ENCODE peak calls at places on chromosome 22, in nine cellular contexts. M is endothelial cell of umbilical vein, X is H9, J is keratinocyte, H is DND-41, K is A549, R is PC-3, V is MM.1S, D is mammary epithelial cell. T is an unnamed sample.

GRCh38 chr22:21719024-21719423 is 16.6 kb downstream of the YPEL1 start:
- DNase-seq in M (no peak), X (no peak), J (no peak), H (no peak), K (no peak), R (no peak), V (no peak), D (no peak), T (no peak)

GRCh38 chr22:36367479-36367878 is 20.3 kb downstream of the MYH9 start:
- DNase-seq in M (no peak), X (no peak), J (no peak), H (no peak), K (no peak), R (no peak), V (no peak), D (no peak), T (no peak)

GRCh38 chr22:30249049-30250038 is 2.8 kb upstream of the LIF start:
- DNase-seq in M (no peak), X (no peak), J (no peak), H (no peak), K (no peak), R (no peak), V (no peak), D (peak), T (peak)

GRCh38 chr22:41848468-41848867 is 15.6 kb downstream of the SREBF2 start:
- DNase-seq in M (no peak), X (no peak), J (no peak), H (no peak), K (peak), R (no peak), V (no peak), D (no peak), T (peak)

GRCh38 chr22:31230871-31231621 is 18.9 kb downstream of the LIMK2 start:
- DNase-seq in M (peak), X (no peak), J (no peak), H (peak), K (peak), R (peak), V (peak), D (peak), T (peak)

GRCh38 chr22:20610757-20611156 is 103.3 kb downstream of the MED15 start:
- DNase-seq in M (no peak), X (no peak), J (no peak), H (no peak), K (no peak), R (no peak), V (no peak), D (no peak), T (no peak)

GRCh38 chr22:37379716-37380115 is 47.6 kb downstream of the ELFN2 start:
- DNase-seq in M (no peak), X (no peak), J (no peak), H (no peak), K (no peak), R (no peak), V (no peak), D (no peak), T (no peak)

GRCh38 chr22:18103527-18104269 is 6.9 kb upstream of the TUBA8 start:
- DNase-seq in M (no peak), X (no peak), J (no peak), H (no peak), K (no peak), R (no peak), V (no peak), D (no peak), T (no peak)

GRCh38 chr22:36384766-36385400 is 2.9 kb downstream of the MYH9 start:
- DNase-seq in M (peak), X (no peak), J (no peak), H (peak), K (no peak), R (no peak), V (peak), D (no peak), T (no peak)

GRCh38 chr22:35568751-35569725 is 28.4 kb downstream of the RASD2 start:
- DNase-seq in M (no peak), X (no peak), J (peak), H (no peak), K (no peak), R (peak), V (no peak), D (peak), T (peak)

GRCh38 chr22:26894766-26895485 is 237.5 kb downstream of the MIAT start:
- DNase-seq in M (peak), X (no peak), J (no peak), H (no peak), K (peak), R (peak), V (no peak), D (peak), T (peak)

GRCh38 chr22:32996702-32997101 is 61.5 kb downstream of the SYN3 start:
- DNase-seq in M (no peak), X (no peak), J (no peak), H (no peak), K (peak), R (no peak), V (no peak), D (peak), T (peak)

GRCh38 chr22:29914165-29914564 is 31.2 kb downstream of the MTMR3 start:
- DNase-seq in M (peak), X (no peak), J (peak), H (no peak), K (no peak), R (peak), V (no peak), D (peak), T (no peak)

GRCh38 chr22:46801331-46801811 is 38.9 kb downstream of the TBC1D22A start:
- DNase-seq in M (no peak), X (no peak), J (no peak), H (no peak), K (no peak), R (no peak), V (no peak), D (no peak), T (no peak)

GRCh38 chr22:30905696-30906341 is 62.8 kb downstream of the MORC2 start:
- DNase-seq in M (no peak), X (no peak), J (no peak), H (no peak), K (no peak), R (no peak), V (no peak), D (no peak), T (no peak)

GRCh38 chr22:19727310-19728150 is 4.2 kb downstream of the GP1BB start:
- DNase-seq in M (no peak), X (no peak), J (no peak), H (no peak), K (no peak), R (no peak), V (no peak), D (no peak), T (no peak)

GRCh38 chr22:21652010-21652546 is 10.0 kb downstream of the SDF2L1 start:
- DNase-seq in M (peak), X (peak), J (no peak), H (peak), K (peak), R (peak), V (peak), D (peak), T (peak)

GRCh38 chr22:30004101-30004500 is 76.2 kb upstream of the HORMAD2 start:
- DNase-seq in M (no peak), X (no peak), J (no peak), H (no peak), K (no peak), R (no peak), V (no peak), D (no peak), T (no peak)

GRCh38 chr22:19700790-19701419 is 13.4 kb upstream of the SEPTIN5 start:
- DNase-seq in M (no peak), X (no peak), J (no peak), H (no peak), K (no peak), R (no peak), V (no peak), D (no peak), T (no peak)

GRCh38 chr22:46636221-46637002 is 16.2 kb downstream of the GRAMD4 start:
- DNase-seq in M (no peak), X (no peak), J (no peak), H (no peak), K (no peak), R (no peak), V (no peak), D (no peak), T (no peak)

GRCh38 chr22:26610983-26611382 is 6.8 kb downstream of the CRYBB1 start:
- DNase-seq in M (no peak), X (no peak), J (peak), H (no peak), K (peak), R (peak), V (peak), D (peak), T (no peak)

GRCh38 chr22:19930537-19931486 is 10.8 kb upstream of the COMT start:
- DNase-seq in M (no peak), X (no peak), J (no peak), H (no peak), K (no peak), R (no peak), V (no peak), D (no peak), T (no peak)

DNA sequence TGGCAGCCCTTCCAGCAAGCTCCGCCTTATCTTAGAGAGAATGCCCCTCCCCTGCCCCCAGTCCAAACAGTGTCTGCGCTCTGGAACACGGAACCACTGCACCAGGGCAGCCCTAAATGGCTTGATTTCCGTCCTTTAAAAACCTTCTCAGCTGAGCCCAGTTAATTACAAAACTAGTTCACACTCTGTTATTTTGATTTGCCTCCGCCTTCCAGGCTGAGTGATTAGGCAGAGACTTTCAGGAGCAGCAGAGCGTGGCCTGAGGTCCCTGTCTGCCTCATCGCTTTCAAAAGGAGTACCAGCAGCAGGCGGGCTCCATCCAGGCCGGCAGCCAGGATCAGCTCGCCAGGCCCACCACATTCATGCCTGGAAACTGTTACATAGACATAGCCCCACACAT is 313.0 kb downstream of the BRD1 start:
- DNase-seq in M (no peak), X (peak), J (no peak), H (no peak), K (no peak), R (no peak), V (no peak), D (no peak), T (no peak)
- H3K4me2 ChIP-seq in M (no peak), X (no peak), J (no peak), H (no peak), K (no peak), R (no peak), V (no peak), D (no peak), T (no peak)

GRCh38 chr22:50729391-50730012 is 8.5 kb upstream of the ACR start:
- DNase-seq in M (no peak), X (no peak), J (no peak), H (no peak), K (no peak), R (no peak), V (peak), D (no peak), T (no peak)

GRCh38 chr22:50730013-50730891 is 7.8 kb upstream of the ACR start:
- DNase-seq in M (no peak), X (no peak), J (no peak), H (no peak), K (no peak), R (no peak), V (no peak), D (no peak), T (no peak)

GRCh38 chr22:50727678-50728522 is 10.1 kb upstream of the ACR start:
- DNase-seq in M (no peak), X (no peak), J (no peak), H (no peak), K (no peak), R (no peak), V (no peak), D (no peak), T (no peak)

GRCh38 chr22:50726643-50727340 is 11.2 kb upstream of the ACR start:
- DNase-seq in M (no peak), X (no peak), J (no peak), H (no peak), K (no peak), R (no peak), V (no peak), D (no peak), T (no peak)

DNA sequence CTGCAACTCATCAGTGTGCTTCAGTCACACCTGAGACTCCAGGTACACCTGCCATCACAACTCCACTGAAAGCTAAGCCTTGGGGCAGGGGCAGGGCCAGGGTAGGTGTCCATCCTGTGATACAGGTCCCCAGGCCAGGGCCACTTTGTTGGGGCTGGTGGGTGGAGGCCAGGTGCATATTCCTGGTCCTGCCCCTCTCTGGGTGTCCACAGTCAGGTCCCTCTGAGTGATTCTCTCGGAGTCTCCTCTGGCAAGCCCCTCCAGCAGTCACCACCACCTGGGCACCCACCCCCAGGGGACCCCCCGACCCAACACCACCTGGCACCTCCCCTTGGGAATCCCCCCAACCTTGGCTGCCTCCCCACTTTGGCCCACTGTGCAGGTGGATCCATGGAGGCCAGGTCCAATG is 9.5 kb upstream of the ACR start:
- DNase-seq in M (no peak), X (no peak), J (no peak), H (no peak), K (no peak), R (no peak), V (no peak), D (no peak), T (no peak)
- H3K4me2 ChIP-seq in M (no peak), X (no peak), J (no peak), H (no peak), K (no peak), R (no peak), V (peak), D (no peak), T (no peak)

DNA sequence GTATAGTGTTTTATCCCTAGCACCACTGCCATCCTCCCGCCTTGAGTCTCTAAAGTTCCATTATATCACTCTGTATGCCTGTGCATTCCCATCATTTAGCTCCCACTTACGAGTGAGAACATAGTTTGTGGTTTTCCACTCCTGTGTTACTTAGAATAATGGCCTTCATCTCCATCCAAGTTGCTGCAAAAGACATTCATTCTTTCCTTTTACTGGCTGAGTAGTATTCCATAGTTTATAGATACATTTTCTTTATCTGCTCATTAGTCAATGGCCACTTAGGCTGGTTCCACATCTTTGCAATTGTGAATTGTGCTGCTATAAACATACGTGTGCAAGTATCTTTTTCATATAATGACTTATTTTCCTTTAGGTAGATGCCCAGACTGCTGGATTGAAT is 24.4 kb downstream of the TAB1 start:
- DNase-seq in M (no peak), X (no peak), J (no peak), H (no peak), K (no peak), R (no peak), V (no peak), D (no peak), T (no peak)
- H3K4me2 ChIP-seq in M (no peak), X (no peak), J (no peak), H (no peak), K (no peak), R (no peak), V (no peak), D (no peak), T (no peak)

GRCh38 chr22:28444659-28445058 is 235.0 kb downstream of the TTC28 start:
- DNase-seq in M (no peak), X (no peak), J (no peak), H (no peak), K (no peak), R (no peak), V (no peak), D (no peak), T (no peak)

GRCh38 chr22:28440517-28441366 is 238.9 kb downstream of the TTC28 start:
- DNase-seq in M (peak), X (no peak), J (no peak), H (no peak), K (no peak), R (no peak), V (no peak), D (no peak), T (no peak)

GRCh38 chr22:28442264-28442950 is 237.2 kb downstream of the TTC28 start:
- DNase-seq in M (peak), X (peak), J (no peak), H (peak), K (no peak), R (no peak), V (peak), D (peak), T (peak)

GRCh38 chr22:28442951-28443876 is 236.4 kb downstream of the TTC28 start:
- DNase-seq in M (peak), X (peak), J (no peak), H (peak), K (no peak), R (no peak), V (no peak), D (peak), T (no peak)

DNA sequence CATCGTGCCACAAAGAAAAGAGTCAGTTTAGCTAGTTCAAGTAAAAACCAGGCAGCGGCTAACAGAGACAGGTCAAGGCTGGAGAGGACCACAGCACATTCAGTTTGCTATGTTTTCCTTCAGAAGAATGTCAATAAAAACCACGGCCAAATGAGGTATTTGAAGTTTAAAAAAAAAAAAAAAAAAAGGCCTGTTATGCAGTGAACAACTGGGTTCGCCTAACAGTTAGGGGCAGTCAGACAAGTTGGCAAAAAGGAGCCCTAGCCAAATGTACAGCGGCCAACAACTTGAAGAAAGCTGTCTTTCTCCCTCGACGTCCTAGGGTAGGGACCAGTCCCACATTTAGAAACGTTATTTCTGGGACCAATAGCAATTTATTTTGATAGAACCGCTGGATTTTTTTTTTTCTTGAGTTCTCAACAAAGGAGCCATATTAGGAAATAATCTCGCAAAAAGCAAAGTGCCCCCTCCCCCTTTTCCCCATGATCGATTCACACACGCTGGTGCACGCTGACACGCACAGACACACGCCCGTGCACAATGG is 237.8 kb downstream of the TTC28 start:
- DNase-seq in M (peak), X (no peak), J (no peak), H (no peak), K (no peak), R (no peak), V (no peak), D (no peak), T (no peak)
- H3K4me2 ChIP-seq in M (peak), X (peak), J (peak), H (peak), K (no peak), R (no peak), V (peak), D (peak), T (peak)

GRCh38 chr22:24219750-24220149 is 25.1 kb downstream of the GGT5 start:
- DNase-seq in M (no peak), X (no peak), J (no peak), H (no peak), K (no peak), R (no peak), V (no peak), D (no peak), T (no peak)

GRCh38 chr22:24225951-24226350 is 18.9 kb downstream of the GGT5 start:
- DNase-seq in M (no peak), X (no peak), J (no peak), H (no peak), K (no peak), R (no peak), V (no peak), D (no peak), T (no peak)

GRCh38 chr22:24225044-24225601 is 19.8 kb downstream of the GGT5 start:
- DNase-seq in M (no peak), X (no peak), J (no peak), H (no peak), K (no peak), R (no peak), V (no peak), D (no peak), T (no peak)

DNA sequence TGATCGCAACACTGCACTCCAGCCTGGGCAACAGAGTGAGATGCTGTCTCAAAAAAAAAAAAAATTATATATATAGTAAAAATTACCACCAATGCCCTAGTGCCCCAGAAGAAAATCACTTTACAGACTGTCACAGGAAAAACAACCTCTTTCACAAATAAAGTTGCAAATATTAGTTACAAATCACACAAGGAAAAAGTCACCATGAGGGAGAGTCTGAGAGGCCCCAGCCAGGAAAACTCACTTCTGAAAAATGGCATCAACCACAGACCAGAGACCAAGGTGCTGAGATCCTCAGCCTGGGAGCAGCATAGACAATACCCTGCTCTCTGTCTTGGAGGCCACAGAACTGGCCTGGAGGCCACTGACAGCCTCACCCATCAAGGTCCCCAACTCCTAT is 20.4 kb downstream of the GGT5 start:
- DNase-seq in M (no peak), X (no peak), J (no peak), H (no peak), K (no peak), R (no peak), V (no peak), D (no peak), T (no peak)
- H3K4me2 ChIP-seq in M (no peak), X (no peak), J (no peak), H (no peak), K (no peak), R (no peak), V (no peak), D (no peak), T (no peak)

GRCh38 chr22:44823806-44824205 is 71.4 kb downstream of the ARHGAP8 start:
- DNase-seq in M (no peak), X (no peak), J (no peak), H (no peak), K (no peak), R (no peak), V (no peak), D (no peak), T (no peak)

GRCh38 chr22:44828193-44828592 is 75.8 kb downstream of the ARHGAP8 start:
- DNase-seq in M (no peak), X (peak), J (no peak), H (peak), K (peak), R (peak), V (no peak), D (no peak), T (peak)

GRCh38 chr22:44825310-44826150 is 73.2 kb downstream of the ARHGAP8 start:
- DNase-seq in M (no peak), X (no peak), J (no peak), H (no peak), K (no peak), R (no peak), V (no peak), D (no peak), T (no peak)

GRCh38 chr22:44824271-44824670 is 71.9 kb downstream of the ARHGAP8 start:
- DNase-seq in M (no peak), X (no peak), J (no peak), H (no peak), K (no peak), R (no peak), V (no peak), D (no peak), T (no peak)

DNA sequence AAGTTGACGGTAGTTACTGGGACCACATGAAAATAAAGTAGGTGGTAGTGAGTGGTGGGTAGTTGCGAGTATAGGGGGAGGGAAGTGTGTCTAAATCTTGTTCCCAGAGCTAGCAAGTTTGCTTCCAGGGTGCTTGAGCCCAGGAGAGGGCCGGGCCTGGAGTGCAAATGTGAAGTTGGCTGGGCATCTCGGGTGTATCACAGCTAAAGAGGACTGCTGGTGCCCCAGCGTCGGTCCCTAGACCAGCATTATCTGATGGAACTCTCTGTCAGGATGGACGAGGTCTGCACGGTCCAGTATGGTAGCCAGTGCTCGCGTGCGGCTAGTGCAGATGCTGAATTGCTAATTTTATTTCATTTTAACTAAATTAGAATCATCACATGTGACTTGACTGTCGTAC is 75.3 kb downstream of the ARHGAP8 start:
- DNase-seq in M (no peak), X (no peak), J (no peak), H (no peak), K (no peak), R (no peak), V (no peak), D (no peak), T (no peak)
- H3K4me2 ChIP-seq in M (no peak), X (no peak), J (no peak), H (no peak), K (no peak), R (no peak), V (no peak), D (no peak), T (no peak)

T was measured in PC-9.